ENCODE peak calls at places on chromosome 7, in ten cellular contexts. Y is lower lobe of right lung, R is psoas muscle, M is fibroblast of lung, O is mesenchymal stem cell, I is cardiac muscle cell, B is left ventricle myocardium inferior, C is thoracic aorta, T is adrenal gland, P is tibial nerve. S is an unnamed sample. For H3K9me3, the result is how much of the 10 kb centered on the place peaks cover.

GRCh38 chr7:140058517-140058916 is 4.2 kb downstream of the PARP12 start:
- DNase-seq in Y (no peak), R (no peak), M (no peak), O (no peak), I (no peak), B (no peak), C (no peak), T (no peak), P (no peak), S (no peak)

GRCh38 chr7:78852951-78853350 is 600.5 kb downstream of the MAGI2 start:
- DNase-seq in Y (no peak), R (no peak), M (peak), O (peak), I (no peak), B (no peak), C (no peak), T (no peak), P (no peak), S (peak)

GRCh38 chr7:66837007-66837406 is 84.0 kb upstream of the TMEM248 start:
- DNase-seq in Y (peak), R (no peak), M (no peak), O (peak), I (no peak), B (no peak), C (no peak), T (no peak), P (no peak), S (peak)

GRCh38 chr7:18087687-18088078 is 60.0 kb upstream of the PRPS1L1 start:
- DNase-seq in Y (no peak), R (no peak), M (no peak), O (peak), I (peak), B (no peak), C (no peak), T (no peak), P (no peak), S (no peak)

GRCh38 chr7:50212666-50213621 is 91.6 kb upstream of the IKZF1 start:
- DNase-seq in Y (no peak), R (no peak), M (no peak), O (no peak), I (no peak), B (no peak), C (no peak), T (no peak), P (no peak), S (no peak)

GRCh38 chr7:92641921-92642511 is 51.8 kb upstream of the FAM133B start:
- DNase-seq in Y (no peak), R (no peak), M (peak), O (peak), I (no peak), B (no peak), C (no peak), T (no peak), P (no peak), S (peak)

GRCh38 chr7:9645756-9646155 is 1212.3 kb downstream of the NXPH1 start:
- DNase-seq in Y (no peak), R (no peak), M (peak), O (peak), I (no peak), B (no peak), C (no peak), T (no peak), P (no peak), S (peak)

GRCh38 chr7:4629287-4629905 is 52.7 kb upstream of the FOXK1 start:
- DNase-seq in Y (no peak), R (no peak), M (no peak), O (no peak), I (no peak), B (no peak), C (no peak), T (no peak), P (no peak), S (no peak)

GRCh38 chr7:131859162-131859821 is 302.9 kb upstream of the PODXL start:
- DNase-seq in Y (peak), R (peak), M (peak), O (peak), I (peak), B (peak), C (peak), T (peak), P (peak), S (peak)

GRCh38 chr7:112905413-112905812 is 115.2 kb upstream of the TMEM168 start:
- DNase-seq in Y (no peak), R (no peak), M (no peak), O (no peak), I (no peak), B (no peak), C (no peak), T (no peak), P (no peak), S (no peak)

GRCh38 chr7:50491943-50492342 is 41.8 kb upstream of the FIGNL1 start:
- DNase-seq in Y (no peak), R (no peak), M (no peak), O (no peak), I (no peak), B (no peak), C (no peak), T (no peak), P (no peak), S (no peak)

GRCh38 chr7:148045521-148045920 is 545.0 kb upstream of the C7orf33 start:
- DNase-seq in Y (no peak), R (no peak), M (no peak), O (no peak), I (no peak), B (no peak), C (no peak), T (no peak), P (no peak), S (peak)

GRCh38 chr7:148049068-148049467 is 541.5 kb upstream of the C7orf33 start:
- DNase-seq in Y (no peak), R (no peak), M (no peak), O (no peak), I (no peak), B (no peak), C (no peak), T (no peak), P (no peak), S (no peak)

DNA sequence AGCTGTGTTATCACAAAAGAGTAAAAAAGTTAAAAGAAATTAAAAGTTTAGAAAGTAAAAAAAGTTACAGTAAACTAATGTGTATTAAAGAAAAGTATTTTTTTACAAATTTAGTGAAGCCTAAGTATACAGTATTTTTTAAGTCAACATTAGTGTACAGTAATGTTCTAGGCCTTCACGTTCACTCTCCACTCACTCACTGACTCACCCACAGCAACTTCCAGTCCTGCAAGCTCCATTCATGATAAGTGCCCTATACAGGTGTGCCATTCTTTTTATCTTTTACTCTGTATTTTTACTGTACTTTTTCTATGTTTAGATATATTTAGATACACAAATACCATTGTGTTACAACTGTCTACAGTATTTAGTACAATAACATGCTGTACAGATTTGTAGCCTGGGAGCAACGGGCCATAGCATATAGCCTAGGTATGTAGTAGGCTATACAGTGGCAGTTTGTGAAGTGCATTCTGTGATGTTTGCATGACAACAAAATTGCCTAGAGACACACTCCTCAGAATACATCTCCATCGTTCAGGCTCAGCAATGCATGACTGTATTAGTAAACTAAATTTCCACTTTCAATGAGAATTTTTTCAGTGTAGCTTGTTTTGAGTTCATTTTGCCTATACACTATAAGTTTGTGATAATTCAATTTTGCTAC is 539.9 kb upstream of the C7orf33 start:
- DNase-seq in Y (no peak), R (no peak), M (no peak), O (no peak), I (no peak), B (no peak), C (no peak), T (no peak), P (no peak), S (no peak)
- H3K9me3 ChIP-seq in Y (under half), R (under half), M (under half), O (under half), I (under half), B (under half), C (under half), T (under half), P (under half), S (under half)

DNA sequence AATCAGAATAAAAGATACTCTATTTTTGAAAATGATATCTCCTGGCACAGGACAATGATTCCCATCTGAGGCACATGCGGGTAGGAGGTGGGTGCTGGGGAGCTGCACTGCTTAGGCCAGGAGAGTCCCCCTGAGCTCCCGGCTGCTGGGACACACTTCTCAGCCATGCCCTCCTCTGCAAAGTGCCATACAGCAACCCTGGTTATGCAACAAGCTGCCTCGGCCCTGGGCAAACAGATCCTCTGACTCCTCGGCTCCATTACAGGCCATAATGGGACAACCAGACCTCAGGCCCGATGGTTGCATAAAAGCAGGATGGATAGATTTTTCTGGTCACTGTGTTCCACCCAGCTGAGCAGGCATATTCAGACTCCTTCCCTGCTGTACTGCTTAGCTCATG is 6.6 kb upstream of the LEP start:
- DNase-seq in Y (no peak), R (no peak), M (no peak), O (no peak), I (no peak), B (no peak), C (no peak), T (no peak), P (no peak), S (no peak)
- H3K27ac ChIP-seq in Y (no peak), R (no peak), M (no peak), O (no peak), I (no peak), B (no peak), C (no peak), T (no peak), P (no peak), S (no peak)

DNA sequence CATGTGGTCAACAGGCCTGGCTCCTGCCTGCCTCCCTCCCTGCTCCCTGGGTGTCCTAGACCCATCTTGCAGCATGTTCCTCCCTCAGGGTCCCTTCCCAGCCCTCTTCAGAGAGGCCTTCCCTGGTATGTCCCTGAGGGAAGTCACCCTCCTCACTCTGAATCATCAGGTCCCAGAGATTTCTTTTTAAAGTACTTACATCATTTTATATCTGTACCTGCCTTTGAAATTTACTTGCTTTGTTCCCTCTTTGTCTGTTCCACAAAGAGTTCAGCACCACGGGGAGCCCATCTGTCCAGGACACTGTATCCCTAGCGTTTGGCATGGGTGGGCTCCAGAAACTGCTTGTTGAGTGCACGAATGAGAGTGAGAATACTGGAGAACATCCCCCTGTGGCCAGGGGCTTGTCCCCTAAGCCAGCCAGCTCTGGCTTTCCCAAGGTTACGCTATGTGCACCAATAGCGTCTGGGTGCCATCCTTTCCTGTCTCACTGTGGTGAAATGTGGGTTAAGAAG is 50.6 kb upstream of the IGFBP3 start:
- DNase-seq in Y (no peak), R (no peak), M (no peak), O (no peak), I (no peak), B (no peak), C (no peak), T (no peak), P (no peak), S (no peak)
- H3K4me3 ChIP-seq in Y (no peak), R (no peak), M (no peak), O (no peak), I (no peak), B (no peak), C (no peak), T (no peak), P (no peak), S (no peak)

DNA sequence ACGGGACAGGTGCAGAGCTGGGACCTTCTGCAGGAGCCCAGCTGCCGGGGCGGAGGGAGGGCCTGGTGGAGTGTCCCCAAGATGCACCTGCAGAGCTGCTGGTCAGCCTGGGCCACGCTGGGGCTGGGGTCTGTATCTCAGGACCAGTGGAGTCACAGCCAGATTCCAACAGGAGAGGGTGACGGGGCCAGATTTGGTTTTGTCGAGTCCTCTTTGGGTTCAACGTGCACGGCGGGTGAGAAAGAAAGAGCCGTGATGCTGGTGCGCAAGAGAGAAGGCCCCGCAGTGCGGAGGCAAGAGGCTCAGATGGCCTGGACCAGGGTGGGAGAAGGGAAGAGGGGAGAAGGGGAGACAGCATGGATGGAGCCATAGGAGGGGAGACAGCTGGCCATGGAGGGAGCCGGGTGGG is 462.9 kb downstream of the PTPRN2 start:
- DNase-seq in Y (no peak), R (peak), M (no peak), O (no peak), I (no peak), B (no peak), C (no peak), T (no peak), P (no peak), S (no peak)
- H3K9me3 ChIP-seq in Y (under half), R (under half), M (under half), O (under half), I (under half), B (under half), C (under half), T (under half), P (under half), S (under half)

GRCh38 chr7:76423666-76424412 is 911 bp upstream of the ZP3 start:
- DNase-seq in Y (no peak), R (no peak), M (peak), O (no peak), I (peak), B (no peak), C (no peak), T (no peak), P (no peak), S (peak)
- H3K27ac ChIP-seq in Y (no peak), R (no peak), M (no peak), O (peak), I (no peak), B (no peak), C (no peak), T (no peak), P (no peak), S (peak)

GRCh38 chr7:142566291-142566690 is 183.0 kb upstream of the PRSS1 start:
- DNase-seq in Y (no peak), R (no peak), M (no peak), O (no peak), I (no peak), B (no peak), C (no peak), T (no peak), P (no peak), S (no peak)
- H3K4me3 ChIP-seq in Y (no peak), R (no peak), M (no peak), O (no peak), I (no peak), B (no peak), C (no peak), T (no peak), P (no peak), S (no peak)

DNA sequence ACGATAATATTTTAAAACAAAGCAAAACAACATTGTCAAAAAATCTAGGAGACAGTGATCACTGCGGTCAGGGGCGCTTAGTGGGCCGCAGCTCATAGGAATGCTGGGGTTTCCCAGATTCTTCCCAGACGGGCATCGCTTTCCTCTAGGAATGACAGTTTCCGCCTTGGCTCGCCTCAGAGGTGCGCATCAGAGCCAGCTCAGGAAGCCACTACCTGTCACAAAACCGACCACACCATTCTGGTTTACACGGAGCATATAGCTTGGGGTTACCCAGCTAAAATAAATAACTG is 292.6 kb upstream of the NFE2L3 start:
- DNase-seq in Y (no peak), R (no peak), M (no peak), O (peak), I (no peak), B (no peak), C (no peak), T (no peak), P (no peak), S (no peak)
- H3K9me3 ChIP-seq in Y (under half), R (under half), M (under half), O (under half), I (under half), B (under half), C (under half), T (under half), P (under half), S (under half)